ENCODE peak calls at places on chromosome 13, in five cellular contexts. F, Q, O, L and X are unnamed samples.

GRCh38 chr13:45367995-45368394 is 27.0 kb upstream of the TPT1 start:
- DNase-seq in F (no peak), Q (no peak), O (no peak), L (no peak), X (no peak)

GRCh38 chr13:40539954-40540706 is 126.3 kb downstream of the FOXO1 start:
- DNase-seq in F (no peak), Q (peak), O (no peak), L (no peak), X (peak)

GRCh38 chr13:101144808-101145419 is 271.4 kb downstream of the NALCN start:
- DNase-seq in F (peak), Q (no peak), O (no peak), L (no peak), X (peak)

GRCh38 chr13:61255035-61255796 is 160.4 kb downstream of the PCDH20 start:
- DNase-seq in F (no peak), Q (no peak), O (no peak), L (no peak), X (no peak)

GRCh38 chr13:52454459-52454824 is 836 bp upstream of the CKAP2 start:
- DNase-seq in F (no peak), Q (no peak), O (peak), L (no peak), X (no peak)

GRCh38 chr13:50075619-50076097 is 60.4 kb downstream of the KCNRG start:
- DNase-seq in F (no peak), Q (no peak), O (no peak), L (no peak), X (no peak)

GRCh38 chr13:99977912-99978780 is 3.4 kb upstream of the ZIC2 start:
- DNase-seq in F (no peak), Q (no peak), O (no peak), L (no peak), X (no peak)

GRCh38 chr13:73273737-73274136 is 214.9 kb downstream of the KLF5 start:
- DNase-seq in F (no peak), Q (peak), O (no peak), L (no peak), X (no peak)

GRCh38 chr13:50085063-50085462 is 69.8 kb downstream of the KCNRG start:
- DNase-seq in F (no peak), Q (no peak), O (no peak), L (no peak), X (no peak)

GRCh38 chr13:110454227-110454859 is 107.2 kb downstream of the RAB20 start:
- DNase-seq in F (no peak), Q (no peak), O (no peak), L (no peak), X (no peak)

GRCh38 chr13:43293008-43293407 is 269.6 kb downstream of the DNAJC15 start:
- DNase-seq in F (no peak), Q (no peak), O (no peak), L (no peak), X (no peak)

GRCh38 chr13:104773775-104774174 is 1707.6 kb upstream of the SLC10A2 start:
- DNase-seq in F (no peak), Q (peak), O (no peak), L (no peak), X (no peak)

GRCh38 chr13:83515267-83515666 is 367.0 kb downstream of the SLITRK1 start:
- DNase-seq in F (no peak), Q (no peak), O (no peak), L (no peak), X (no peak)

GRCh38 chr13:67557642-67558241 is 327.6 kb upstream of the PCDH9 start:
- DNase-seq in F (no peak), Q (no peak), O (no peak), L (no peak), X (no peak)